ENCODE peak calls at places on chromosomes 16 and 17, in nine cellular contexts. One of them, this sample, is unnamed.

GRCh38 chr17:48597775-48598631 is 4.4 kb upstream of the HOXB5 start:
- DNase-seq in upper lobe of right lung: no peak
- DNase-seq in astrocyte of the spinal cord: peak; percentile 91
- DNase-seq in H9: no peak
- DNase-seq in mesothelial cell of epicardium: peak; percentile 75
- DNase-seq in left lung: peak; percentile 87
- DNase-seq in cardiac muscle cell: no peak
- DNase-seq in GM06990: peak; percentile 72
- DNase-seq in uterus: peak; percentile 51
- DNase-seq in this sample: no peak

GRCh38 chr16:70663524-70664324 is 17.4 kb downstream of the IL34 start:
- DNase-seq in upper lobe of right lung: peak; percentile 65
- DNase-seq in astrocyte of the spinal cord: no peak
- DNase-seq in H9: peak; percentile 28
- DNase-seq in mesothelial cell of epicardium: no peak
- DNase-seq in left lung: no peak
- DNase-seq in cardiac muscle cell: no peak
- DNase-seq in GM06990: no peak
- DNase-seq in uterus: no peak
- DNase-seq in this sample: no peak

GRCh38 chr17:32483451-32484019 is 3.3 kb upstream of the CDK5R1 start:
- DNase-seq in upper lobe of right lung: peak; percentile 60
- DNase-seq in astrocyte of the spinal cord: peak; percentile 84
- DNase-seq in H9: peak; percentile 92
- DNase-seq in mesothelial cell of epicardium: peak; percentile 45
- DNase-seq in left lung: no peak
- DNase-seq in cardiac muscle cell: peak; percentile 76
- DNase-seq in GM06990: peak; percentile 58
- DNase-seq in uterus: peak; percentile 59
- DNase-seq in this sample: no peak

GRCh38 chr17:78095035-78095434 is 33.5 kb downstream of the TMC6 start:
- DNase-seq in upper lobe of right lung: no peak
- DNase-seq in astrocyte of the spinal cord: no peak
- DNase-seq in H9: no peak
- DNase-seq in mesothelial cell of epicardium: no peak
- DNase-seq in left lung: no peak
- DNase-seq in cardiac muscle cell: no peak
- DNase-seq in GM06990: no peak
- DNase-seq in uterus: no peak
- DNase-seq in this sample: no peak

GRCh38 chr16:11603331-11603750 is 16.6 kb upstream of the LITAF start:
- DNase-seq in upper lobe of right lung: peak; percentile 55
- DNase-seq in astrocyte of the spinal cord: no peak
- DNase-seq in H9: no peak
- DNase-seq in mesothelial cell of epicardium: no peak
- DNase-seq in left lung: no peak
- DNase-seq in cardiac muscle cell: no peak
- DNase-seq in GM06990: no peak
- DNase-seq in uterus: no peak
- DNase-seq in this sample: no peak

GRCh38 chr16:67396159-67396774 is 3.0 kb upstream of the TPPP3 start:
- DNase-seq in upper lobe of right lung: peak; percentile 85
- DNase-seq in astrocyte of the spinal cord: peak; percentile 78
- DNase-seq in H9: peak; percentile 95
- DNase-seq in mesothelial cell of epicardium: no peak
- DNase-seq in left lung: no peak
- DNase-seq in cardiac muscle cell: peak; percentile 81
- DNase-seq in GM06990: no peak
- DNase-seq in uterus: peak; percentile 79
- DNase-seq in this sample: no peak

GRCh38 chr16:16141141-16141540 is 82.2 kb downstream of the ABCC6 start:
- DNase-seq in upper lobe of right lung: no peak
- DNase-seq in astrocyte of the spinal cord: no peak
- DNase-seq in H9: no peak
- DNase-seq in mesothelial cell of epicardium: no peak
- DNase-seq in left lung: no peak
- DNase-seq in cardiac muscle cell: no peak
- DNase-seq in GM06990: no peak
- DNase-seq in uterus: no peak
- DNase-seq in this sample: no peak

GRCh38 chr17:292016-292415 is 60.6 kb downstream of the RPH3AL start:
- DNase-seq in upper lobe of right lung: peak; percentile 48
- DNase-seq in astrocyte of the spinal cord: no peak
- DNase-seq in H9: no peak
- DNase-seq in mesothelial cell of epicardium: no peak
- DNase-seq in left lung: peak; percentile 70
- DNase-seq in cardiac muscle cell: no peak
- DNase-seq in GM06990: no peak
- DNase-seq in uterus: no peak
- DNase-seq in this sample: no peak

GRCh38 chr16:71671165-71671564 is 45.2 kb downstream of the MARVELD3 start:
- DNase-seq in upper lobe of right lung: no peak
- DNase-seq in astrocyte of the spinal cord: no peak
- DNase-seq in H9: no peak
- DNase-seq in mesothelial cell of epicardium: no peak
- DNase-seq in left lung: no peak
- DNase-seq in cardiac muscle cell: no peak
- DNase-seq in GM06990: no peak
- DNase-seq in uterus: no peak
- DNase-seq in this sample: no peak

GRCh38 chr16:53131363-53132071 is 76.7 kb downstream of the CHD9 start:
- DNase-seq in upper lobe of right lung: peak; percentile 88
- DNase-seq in astrocyte of the spinal cord: peak; percentile 34
- DNase-seq in H9: peak; percentile 37
- DNase-seq in mesothelial cell of epicardium: peak; percentile 46
- DNase-seq in left lung: peak; percentile 92
- DNase-seq in cardiac muscle cell: peak; percentile 68
- DNase-seq in GM06990: peak; percentile 72
- DNase-seq in uterus: peak; percentile 65
- DNase-seq in this sample: no peak
- TF ChIP-seq CTCF in upper lobe of right lung: no peak
- TF ChIP-seq CTCF in astrocyte of the spinal cord: no peak
- TF ChIP-seq CTCF in H9: no peak
- TF ChIP-seq CTCF in mesothelial cell of epicardium: no peak
- TF ChIP-seq CTCF in left lung: no peak
- TF ChIP-seq CTCF in cardiac muscle cell: no peak
- TF ChIP-seq CTCF in GM06990: no peak
- TF ChIP-seq CTCF in uterus: no peak
- TF ChIP-seq CTCF in this sample: no peak

GRCh38 chr16:27232875-27233605 is 29.7 kb downstream of the KDM8 start:
- DNase-seq in upper lobe of right lung: no peak
- DNase-seq in astrocyte of the spinal cord: no peak
- DNase-seq in H9: no peak
- DNase-seq in mesothelial cell of epicardium: no peak
- DNase-seq in left lung: no peak
- DNase-seq in cardiac muscle cell: no peak
- DNase-seq in GM06990: no peak
- DNase-seq in uterus: no peak
- DNase-seq in this sample: no peak
- TF ChIP-seq CTCF in upper lobe of right lung: no peak
- TF ChIP-seq CTCF in astrocyte of the spinal cord: no peak
- TF ChIP-seq CTCF in H9: no peak
- TF ChIP-seq CTCF in mesothelial cell of epicardium: no peak
- TF ChIP-seq CTCF in left lung: no peak
- TF ChIP-seq CTCF in cardiac muscle cell: no peak
- TF ChIP-seq CTCF in GM06990: no peak
- TF ChIP-seq CTCF in uterus: no peak
- TF ChIP-seq CTCF in this sample: no peak

GRCh38 chr17:19645608-19646250 is 2.8 kb upstream of the ALDH3A2 start:
- DNase-seq in upper lobe of right lung: peak; percentile 73
- DNase-seq in astrocyte of the spinal cord: no peak
- DNase-seq in H9: peak; percentile 87
- DNase-seq in mesothelial cell of epicardium: no peak
- DNase-seq in left lung: no peak
- DNase-seq in cardiac muscle cell: peak; percentile 42
- DNase-seq in GM06990: peak; percentile 28
- DNase-seq in uterus: no peak
- DNase-seq in this sample: no peak
- TF ChIP-seq CTCF in upper lobe of right lung: peak; percentile 73
- TF ChIP-seq CTCF in astrocyte of the spinal cord: peak; percentile 43
- TF ChIP-seq CTCF in H9: peak; percentile 95
- TF ChIP-seq CTCF in mesothelial cell of epicardium: peak; percentile 48
- TF ChIP-seq CTCF in left lung: peak; percentile 50
- TF ChIP-seq CTCF in cardiac muscle cell: peak; percentile 68
- TF ChIP-seq CTCF in GM06990: peak; percentile 91
- TF ChIP-seq CTCF in uterus: peak; percentile 26
- TF ChIP-seq CTCF in this sample: peak; percentile 80

GRCh38 chr17:19753661-19754463 is 5.8 kb upstream of the ALDH3A1 start:
- DNase-seq in upper lobe of right lung: peak; percentile 82
- DNase-seq in astrocyte of the spinal cord: no peak
- DNase-seq in H9: no peak
- DNase-seq in mesothelial cell of epicardium: no peak
- DNase-seq in left lung: peak; percentile 79
- DNase-seq in cardiac muscle cell: no peak
- DNase-seq in GM06990: no peak
- DNase-seq in uterus: no peak
- DNase-seq in this sample: no peak
- TF ChIP-seq CTCF in upper lobe of right lung: peak; percentile 48
- TF ChIP-seq CTCF in astrocyte of the spinal cord: peak; percentile 42
- TF ChIP-seq CTCF in H9: peak; percentile 59
- TF ChIP-seq CTCF in mesothelial cell of epicardium: no peak
- TF ChIP-seq CTCF in left lung: peak; percentile 31
- TF ChIP-seq CTCF in cardiac muscle cell: no peak
- TF ChIP-seq CTCF in GM06990: no peak
- TF ChIP-seq CTCF in uterus: no peak
- TF ChIP-seq CTCF in this sample: peak; percentile 84

GRCh38 chr17:37413875-37414519 is 7.3 kb downstream of the TADA2A start:
- DNase-seq in upper lobe of right lung: no peak
- DNase-seq in astrocyte of the spinal cord: no peak
- DNase-seq in H9: no peak
- DNase-seq in mesothelial cell of epicardium: no peak
- DNase-seq in left lung: no peak
- DNase-seq in cardiac muscle cell: no peak
- DNase-seq in GM06990: no peak
- DNase-seq in uterus: no peak
- DNase-seq in this sample: no peak
- TF ChIP-seq CTCF in upper lobe of right lung: peak; percentile 10
- TF ChIP-seq CTCF in astrocyte of the spinal cord: peak; percentile 37
- TF ChIP-seq CTCF in H9: peak; percentile 46
- TF ChIP-seq CTCF in mesothelial cell of epicardium: no peak
- TF ChIP-seq CTCF in left lung: no peak
- TF ChIP-seq CTCF in cardiac muscle cell: peak; percentile 28
- TF ChIP-seq CTCF in GM06990: no peak
- TF ChIP-seq CTCF in uterus: no peak
- TF ChIP-seq CTCF in this sample: peak; percentile 39